ENCODE peak calls at places on chromosomes 12 and 14, in five cellular contexts. K is astrocyte of the spinal cord; H is activated naive CD8-positive, alpha-beta T cell treated with anti-CD3 and anti-CD28 coated beads for 36 hours; R is effector memory CD4-positive, alpha-beta T cell; X is KBM-7. O is an unnamed sample.

GRCh38 chr12:40208707-40209106 is 16.1 kb upstream of the LRRK2 start:
- DNase-seq in R (no peak), K (no peak), H (no peak), X (no peak), O (no peak)

GRCh38 chr14:23052182-23052623 is 5.1 kb downstream of the CDH24 start:
- DNase-seq in K (no peak), X (no peak), R (no peak), H (no peak), O (no peak)

GRCh38 chr14:78970677-78971076 is 800.5 kb downstream of the NRXN3 start:
- DNase-seq in H (no peak), X (no peak), K (no peak), R (no peak), O (peak)

GRCh38 chr14:63345826-63346225 is 27.1 kb upstream of the GPHB5 start:
- DNase-seq in R (no peak), K (no peak), X (no peak), H (no peak), O (no peak)

GRCh38 chr12:112381421-112381897 is 772 bp downstream of the HECTD4 start:
- DNase-seq in R (peak), H (peak), K (no peak), X (peak), O (no peak)

GRCh38 chr14:92436115-92436776 is 77.3 kb upstream of the RIN3 start:
- DNase-seq in X (no peak), R (no peak), H (no peak), K (no peak), O (no peak)

GRCh38 chr12:116116650-116117424 is 160.7 kb downstream of the MED13L start:
- DNase-seq in K (no peak), R (no peak), X (no peak), H (no peak), O (peak)

GRCh38 chr14:99123208-99123870 is 148.7 kb downstream of the BCL11B start:
- DNase-seq in H (no peak), R (no peak), K (no peak), X (no peak), O (no peak)

GRCh38 chr12:101859664-101860607 is 17.4 kb upstream of the DRAM1 start:
- DNase-seq in X (no peak), K (no peak), H (no peak), R (no peak), O (no peak)

GRCh38 chr12:5220835-5221234 is 177.2 kb downstream of the KCNA5 start:
- DNase-seq in X (no peak), K (no peak), R (no peak), H (peak), O (peak)

O was measured in HT1080.